ENCODE peak calls at places on chromosomes 1 and 21, in four cellular contexts. B is transverse colon, A is mucosa of descending colon, G is left ventricle myocardium inferior. P is an unnamed sample.

GRCh38 chr1:30860320-30860652 is 48.3 kb downstream of the SDC3 start:
- DNase-seq in B (no peak), A (no peak), G (no peak), P (no peak)

GRCh38 chr1:3692593-3692992 is 40.3 kb downstream of the TP73 start:
- DNase-seq in B (no peak), A (no peak), G (no peak), P (no peak)

GRCh38 chr21:24444736-24445135 is 1162.5 kb downstream of the MRPL39 start:
- DNase-seq in B (no peak), A (no peak), G (no peak), P (no peak)

GRCh38 chr1:245091818-245092637 is 62.8 kb upstream of the KIF26B start:
- DNase-seq in B (no peak), A (no peak), G (no peak), P (peak)

GRCh38 chr1:22711591-22712501 is 1.2 kb downstream of the EPHB2 start:
- DNase-seq in B (peak), A (no peak), G (no peak), P (no peak)

GRCh38 chr1:84121360-84121759 is 22.7 kb upstream of the PRKACB start:
- DNase-seq in B (no peak), A (no peak), G (no peak), P (no peak)

GRCh38 chr21:44382536-44382935 is 29.1 kb downstream of the TRPM2 start:
- DNase-seq in B (no peak), A (no peak), G (no peak), P (no peak)

GRCh38 chr1:113904292-113904673 is 316 bp downstream of the AP4B1 start:
- DNase-seq in B (no peak), A (no peak), G (no peak), P (no peak)

GRCh38 chr1:204065174-204065985 is 7.5 kb upstream of the SOX13 start:
- DNase-seq in B (peak), A (no peak), G (peak), P (no peak)

GRCh38 chr1:48114596-48115384 is 107.7 kb upstream of the SLC5A9 start:
- DNase-seq in B (no peak), A (no peak), G (no peak), P (no peak)

GRCh38 chr1:83490988-83491387 is 507.9 kb downstream of the TTLL7 start:
- DNase-seq in B (no peak), A (no peak), G (no peak), P (no peak)

GRCh38 chr1:168636642-168637111 is 60.3 kb downstream of the XCL1 start:
- DNase-seq in B (no peak), A (no peak), G (no peak), P (no peak)

GRCh38 chr21:15064576-15065380 is at the start of gene NRIP1:
- DNase-seq in B (peak), A (peak), G (peak), P (peak)

GRCh38 chr21:42472521-42472920 is 23.5 kb downstream of the RSPH1 start:
- DNase-seq in B (peak), A (no peak), G (no peak), P (no peak)

GRCh38 chr1:245605480-245606156 is 450.8 kb downstream of the KIF26B start:
- DNase-seq in B (no peak), A (no peak), G (no peak), P (peak)

GRCh38 chr1:52668711-52669110 is 29.4 kb downstream of the COA7 start:
- DNase-seq in B (no peak), A (no peak), G (no peak), P (no peak)

GRCh38 chr1:177871633-177872562 is 98.0 kb downstream of the SEC16B start:
- DNase-seq in B (no peak), A (no peak), G (no peak), P (no peak)

GRCh38 chr1:34370748-34371147 is 194.0 kb downstream of the C1orf94 start:
- DNase-seq in B (no peak), A (no peak), G (no peak), P (no peak)

GRCh38 chr1:178953034-178953433 is 72.7 kb upstream of the FAM20B start:
- DNase-seq in B (no peak), A (no peak), G (peak), P (no peak)

GRCh38 chr1:43366179-43366578 is 1.6 kb downstream of the ELOVL1 start:
- DNase-seq in B (peak), A (peak), G (peak), P (no peak)

GRCh38 chr1:24870551-24871195 is 59.4 kb downstream of the RUNX3 start:
- DNase-seq in B (no peak), A (no peak), G (no peak), P (no peak)

DNA sequence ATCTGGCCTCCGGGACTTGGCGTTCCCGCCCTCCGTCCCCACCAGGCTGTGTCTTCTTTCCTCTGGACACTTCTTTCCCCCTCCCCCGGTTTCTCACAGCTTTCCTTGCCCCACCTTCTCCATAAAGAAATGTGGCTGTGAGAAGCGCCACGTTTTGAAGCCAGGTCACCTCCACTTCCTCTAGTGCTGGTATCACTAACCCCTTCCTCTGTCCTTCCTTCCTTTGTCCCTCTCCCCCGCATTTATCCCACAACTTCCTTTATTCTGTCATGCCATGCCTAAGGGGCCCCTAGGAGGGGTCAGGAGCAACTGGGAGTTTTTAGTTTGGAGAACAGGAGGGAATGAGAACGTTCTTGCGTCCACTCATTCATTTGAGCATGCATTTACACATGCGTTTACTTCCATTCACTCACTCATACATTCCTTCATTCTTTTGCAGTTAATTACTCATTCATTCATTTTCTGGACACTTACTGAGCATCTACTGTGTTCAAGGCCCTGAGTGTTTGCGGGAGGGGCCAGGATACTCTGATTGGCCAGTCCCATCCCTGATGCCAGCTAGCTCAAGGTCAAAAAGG is 5.0 kb upstream of the ACOT11 start:
- DNase-seq in B (no peak), A (no peak), G (no peak), P (no peak)
- H3K4me3 ChIP-seq in B (peak), A (peak), G (peak), P (peak)

DNA sequence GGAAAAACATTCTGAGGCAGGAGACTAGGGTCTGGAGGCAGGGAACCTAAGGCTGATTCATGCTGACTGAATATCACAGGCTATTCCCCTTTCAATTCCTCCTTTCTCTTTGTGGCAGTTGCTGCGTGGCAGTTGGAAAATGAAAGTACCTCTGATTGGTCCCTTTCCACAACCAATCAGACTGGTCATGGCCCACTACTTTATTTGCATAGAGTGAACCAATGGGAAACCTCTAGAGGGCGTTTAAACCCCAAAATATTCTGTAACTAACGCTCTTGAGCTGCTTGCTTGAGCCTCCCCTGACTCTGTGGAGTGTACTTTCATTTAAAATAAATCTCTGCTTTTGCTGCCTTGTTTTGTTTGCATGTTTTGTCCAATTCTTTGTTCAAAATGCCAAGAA is 27.7 kb upstream of the VN1R5 start:
- DNase-seq in B (no peak), A (no peak), G (no peak), P (no peak)
- TF ChIP-seq CTCF in B (no peak), A (no peak), G (no peak), P (no peak)

GRCh38 chr1:205144046-205144720 is 22.4 kb upstream of the RBBP5 start:
- DNase-seq in B (no peak), A (no peak), G (no peak), P (no peak)
- H3K4me3 ChIP-seq in B (no peak), A (no peak), G (no peak), P (no peak)

GRCh38 chr1:207896547-207896946 is 14.4 kb downstream of the CD34 start:
- DNase-seq in B (no peak), A (no peak), G (no peak), P (no peak)
- TF ChIP-seq CTCF in B (no peak), A (no peak), G (no peak), P (no peak)

DNA sequence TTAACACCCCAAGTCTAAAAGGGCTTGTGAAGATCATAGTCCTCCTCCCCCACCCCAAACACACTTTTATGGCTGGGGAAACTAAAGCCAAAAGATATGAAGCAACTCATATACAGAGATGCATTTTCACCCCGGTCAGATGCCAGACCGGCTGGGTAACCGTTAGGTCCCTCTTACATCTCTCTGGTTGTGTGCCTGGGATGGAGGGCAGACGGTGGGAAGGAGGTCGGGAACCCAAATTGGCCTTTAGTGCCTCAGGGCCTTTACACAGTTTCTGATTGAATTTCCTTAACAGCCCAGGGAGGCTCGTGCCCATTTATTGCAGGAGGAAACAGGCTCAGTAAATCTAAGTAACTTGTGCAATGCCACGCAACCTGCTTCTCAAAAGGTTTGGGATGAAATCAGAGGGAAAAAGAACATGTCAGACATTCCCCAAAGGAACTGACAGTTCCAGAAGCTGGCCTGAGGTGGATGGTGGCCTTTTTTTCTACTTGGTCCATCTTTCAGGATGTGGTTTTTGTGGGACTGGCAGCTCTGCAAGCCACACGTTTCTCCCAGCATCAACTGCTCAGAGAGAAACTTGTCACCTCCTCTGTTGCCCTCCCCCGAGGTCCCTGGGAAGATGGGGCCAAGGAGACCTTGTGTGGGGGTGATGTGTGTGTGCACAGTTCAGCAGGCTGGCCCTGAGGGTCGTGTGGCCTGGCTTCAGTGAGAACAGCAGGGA is 2.3 kb upstream of the DHRS3 start:
- DNase-seq in B (no peak), A (no peak), G (no peak), P (no peak)
- H3K4me3 ChIP-seq in B (peak), A (no peak), G (peak), P (no peak)

GRCh38 chr1:71593523-71593922 is 512.7 kb upstream of the ZRANB2 start:
- DNase-seq in B (no peak), A (no peak), G (no peak), P (no peak)
- TF ChIP-seq CTCF in B (no peak), A (no peak), G (peak), P (peak)

GRCh38 chr1:206029484-206029883 is 5.8 kb upstream of the CTSE start:
- DNase-seq in B (no peak), A (no peak), G (peak), P (no peak)
- H3K4me3 ChIP-seq in B (no peak), A (no peak), G (no peak), P (no peak)

DNA sequence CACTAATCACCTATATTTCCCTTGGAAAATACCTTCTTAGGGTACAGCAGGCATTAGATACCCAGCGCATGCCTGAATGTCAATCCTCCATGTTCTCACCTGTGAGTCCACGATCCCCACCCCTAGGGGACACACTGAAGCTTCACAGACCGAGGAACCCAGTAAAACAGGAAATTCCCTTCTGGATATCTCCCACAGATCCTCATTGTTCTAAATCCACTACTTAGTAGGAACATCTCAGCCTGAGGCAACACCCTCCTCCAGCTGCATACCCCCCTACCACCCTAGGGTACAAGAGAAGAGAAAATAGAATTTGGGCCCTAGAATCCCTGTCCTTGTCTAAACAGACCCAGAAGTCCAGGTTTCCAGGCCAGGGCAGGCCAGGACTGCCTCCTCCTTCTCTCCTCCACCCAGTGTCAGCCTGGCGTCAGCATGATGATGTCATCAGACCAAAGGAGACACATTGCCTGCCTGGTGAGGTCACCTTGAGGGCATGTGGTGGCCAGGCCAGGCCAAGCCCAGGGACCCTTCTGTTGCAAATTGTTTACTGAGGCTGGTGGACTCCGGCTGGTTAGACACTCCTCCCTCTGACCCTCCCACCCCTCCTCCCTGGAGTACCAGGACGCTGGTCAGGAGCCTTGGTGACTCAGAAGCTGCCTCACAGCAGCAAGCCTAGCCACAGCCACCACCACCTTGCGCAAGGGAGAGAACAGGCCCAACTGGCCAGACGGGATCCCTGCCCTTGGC is 6.2 kb downstream of the NECTIN4 start:
- DNase-seq in B (peak), A (peak), G (peak), P (peak)
- TF ChIP-seq CTCF in B (no peak), A (no peak), G (no peak), P (no peak)

DNA sequence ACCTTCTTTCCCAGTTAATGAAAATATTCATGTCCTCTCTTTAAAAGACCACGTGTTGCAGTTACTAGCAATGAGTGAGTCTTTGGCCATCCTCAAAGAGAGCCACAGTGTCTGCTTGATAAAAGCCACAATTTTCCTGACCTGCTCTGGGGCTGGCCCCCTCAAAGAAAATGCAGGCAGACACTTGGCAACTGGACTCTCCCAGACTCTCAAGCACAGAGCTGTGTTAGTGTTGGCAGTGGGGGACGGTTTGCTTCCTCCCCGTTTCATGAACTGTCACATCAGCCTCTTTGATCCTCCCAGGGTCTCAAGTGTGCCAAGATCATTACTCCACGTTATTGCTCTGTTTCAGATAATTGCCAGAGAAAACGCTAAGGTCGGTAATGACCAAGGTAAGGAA is 138.7 kb downstream of the NTMT2 start:
- DNase-seq in B (no peak), A (no peak), G (no peak), P (no peak)
- H3K4me3 ChIP-seq in B (no peak), A (no peak), G (no peak), P (no peak)

GRCh38 chr1:209899948-209900347 is 38.1 kb upstream of the SYT14 start:
- DNase-seq in B (no peak), A (no peak), G (no peak), P (no peak)
- TF ChIP-seq CTCF in B (no peak), A (no peak), G (no peak), P (peak)